ENCODE peak calls at places on chromosome 2, in five cellular contexts. M is HFFc6; P is adrenal gland; E is coronary artery; L is CD8-positive, alpha-beta T cell. W is an unnamed sample.

GRCh38 chr2:120134263-120134662 is 88.9 kb downstream of the TMEM185B start:
- DNase-seq in E (no peak), P (no peak), L (no peak), M (peak; percentile 92), W (peak; percentile 99)

GRCh38 chr2:224802407-224802806 is 86.2 kb upstream of the CCDC195 start:
- DNase-seq in P (no peak), M (peak; percentile 39), L (no peak), E (no peak), W (peak; percentile 56)

GRCh38 chr2:69581774-69582581 is 61.6 kb downstream of the AAK1 start:
- DNase-seq in E (no peak), L (no peak), M (peak; percentile 47), P (no peak), W (peak; percentile 40)

GRCh38 chr2:200471324-200471848 is 38.5 kb downstream of the KCTD18 start:
- DNase-seq in M (no peak), E (no peak), P (no peak), L (no peak), W (no peak)

GRCh38 chr2:69138793-69139510 is 126.0 kb downstream of the ANTXR1 start:
- DNase-seq in E (no peak), P (peak; percentile 67), M (peak; percentile 72), L (no peak), W (peak; percentile 82)

GRCh38 chr2:80326214-80326613 is 21.7 kb upstream of the LRRTM1 start:
- DNase-seq in P (no peak), M (peak; percentile 8), L (no peak), E (no peak), W (no peak)

GRCh38 chr2:186848873-186849578 is at the start of gene ZSWIM2:
- DNase-seq in M (peak; percentile 77), E (peak; percentile 75), L (no peak), P (peak; percentile 62), W (peak; percentile 85)

GRCh38 chr2:110804915-110805314 is 72.5 kb downstream of the ACOXL start:
- DNase-seq in P (no peak), E (no peak), M (no peak), L (no peak), W (no peak)

GRCh38 chr2:128626758-128627515 is 308.3 kb upstream of the HS6ST1 start:
- DNase-seq in P (no peak), E (no peak), L (no peak), M (no peak), W (no peak)

GRCh38 chr2:232038251-232038897 is 76.9 kb downstream of the DIS3L2 start:
- DNase-seq in E (no peak), M (no peak), P (no peak), L (no peak), W (no peak)

GRCh38 chr2:126793885-126794613 is 104.6 kb upstream of the TEX51 start:
- DNase-seq in P (no peak), E (peak; percentile 54), L (no peak), M (no peak), W (no peak)

GRCh38 chr2:211347328-211347727 is 790.9 kb downstream of the CPS1 start:
- DNase-seq in E (no peak), L (no peak), M (no peak), P (no peak), W (no peak)

GRCh38 chr2:61670591-61671503 is 132.7 kb upstream of the XPO1 start:
- DNase-seq in E (no peak), P (peak; percentile 61), M (peak; percentile 47), L (no peak), W (peak; percentile 39)

GRCh38 chr2:162007447-162008040 is 66.5 kb downstream of the DPP4 start:
- DNase-seq in P (no peak), E (no peak), L (no peak), M (no peak), W (no peak)

GRCh38 chr2:25524507-25524906 is 148.9 kb downstream of the DTNB start:
- DNase-seq in M (no peak), L (no peak), P (no peak), E (no peak), W (no peak)

GRCh38 chr2:28325567-28326468 is 66.8 kb upstream of the FOSL2 start:
- DNase-seq in M (no peak), P (no peak), L (no peak), E (peak; percentile 54), W (no peak)

GRCh38 chr2:216188956-216189355 is 79.8 kb downstream of the XRCC5 start:
- DNase-seq in E (no peak), L (no peak), P (no peak), M (peak; percentile 54), W (no peak)

GRCh38 chr2:86337235-86338099 is at the start of gene REEP1:
- DNase-seq in E (no peak), L (no peak), P (peak; percentile 23), M (no peak), W (no peak)

GRCh38 chr2:48137829-48138228 is 231.5 kb upstream of the FBXO11 start:
- DNase-seq in E (no peak), P (no peak), M (no peak), L (no peak), W (no peak)

GRCh38 chr2:209473930-209474419 is 50.1 kb downstream of the MAP2 start:
- DNase-seq in M (peak; percentile 87), P (no peak), E (no peak), L (no peak), W (peak; percentile 87)

GRCh38 chr2:235917506-235917905 is 250.7 kb downstream of the GBX2 start:
- DNase-seq in M (no peak), P (no peak), E (no peak), L (no peak), W (no peak)

GRCh38 chr2:84487298-84487996 is 28.4 kb upstream of the SUCLG1 start:
- DNase-seq in M (no peak), L (no peak), P (no peak), E (no peak), W (peak; percentile 56)

GRCh38 chr2:161415041-161415440 is 1.1 kb upstream of the TBR1 start:
- DNase-seq in P (no peak), M (no peak), E (no peak), L (no peak), W (no peak)

GRCh38 chr2:25566694-25567093 is 106.7 kb downstream of the DTNB start:
- DNase-seq in P (no peak), M (no peak), L (no peak), E (no peak), W (peak; percentile 24)

GRCh38 chr2:37324536-37324785 is 172 bp downstream of the PRKD3 start:
- DNase-seq in M (peak; percentile 53), L (no peak), P (no peak), E (no peak), W (peak; percentile 60)

GRCh38 chr2:16019617-16020351 is 79.4 kb downstream of the MYCN start:
- DNase-seq in E (no peak), M (no peak), L (no peak), P (no peak), W (no peak)

DNA sequence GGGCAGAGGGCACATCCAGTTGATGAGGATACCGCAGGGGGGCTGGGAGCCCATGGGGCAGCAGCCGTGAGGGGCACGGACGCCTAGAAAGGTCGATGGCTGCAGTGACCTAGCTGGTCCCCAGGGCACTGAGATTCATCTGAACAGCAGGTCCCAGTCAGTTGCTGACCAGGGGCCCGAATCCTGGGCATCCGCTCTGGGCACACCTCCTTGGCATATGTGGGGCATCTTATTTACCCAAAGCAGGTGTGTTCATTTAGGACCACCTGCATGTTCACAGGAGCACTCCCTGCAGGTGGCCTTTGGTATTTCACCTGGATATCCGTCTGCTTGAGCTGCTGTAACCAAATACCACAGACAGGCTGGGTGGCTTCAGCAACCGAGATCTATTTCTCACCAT is 72.0 kb upstream of the ODC1 start:
- DNase-seq in E (no peak), P (no peak), L (no peak), M (no peak), W (no peak)
- TF ChIP-seq CTCF in E (no peak), P (no peak), L (no peak), M (peak; percentile 57), W (no peak)

GRCh38 chr2:70930371-70931329 is 5.0 kb upstream of the ATP6V1B1 start:
- DNase-seq in M (no peak), L (no peak), P (peak; percentile 4), E (peak; percentile 22), W (no peak)

GRCh38 chr2:70934981-70935380 is 719 bp upstream of the ATP6V1B1 start:
- DNase-seq in E (no peak), P (peak; percentile 4), M (no peak), L (no peak), W (no peak)

GRCh38 chr2:70928366-70928765 is 7.3 kb upstream of the ATP6V1B1 start:
- DNase-seq in P (peak; percentile 6), M (no peak), L (no peak), E (peak; percentile 33), W (no peak)

GRCh38 chr2:70932631-70933230 is 3.0 kb upstream of the ATP6V1B1 start:
- DNase-seq in M (no peak), L (no peak), E (no peak), P (peak; percentile 10), W (no peak)

GRCh38 chr2:70931376-70932000 is 4.2 kb upstream of the ATP6V1B1 start:
- DNase-seq in M (no peak), P (peak; percentile 7), E (no peak), L (no peak), W (no peak)
- TF ChIP-seq CTCF in M (no peak), P (no peak), E (no peak), L (no peak), W (no peak)

GRCh38 chr2:188511346-188511745 is 219.7 kb downstream of the GULP1 start:
- DNase-seq in P (no peak), M (no peak), L (no peak), E (no peak), W (no peak)

GRCh38 chr2:188515918-188516317 is 224.2 kb downstream of the GULP1 start:
- DNase-seq in M (no peak), L (no peak), P (no peak), E (no peak), W (no peak)

GRCh38 chr2:188506843-188507242 is 215.2 kb downstream of the GULP1 start:
- DNase-seq in E (no peak), L (no peak), P (no peak), M (no peak), W (no peak)

GRCh38 chr2:188517549-188518255 is 226.0 kb downstream of the GULP1 start:
- DNase-seq in L (no peak), E (no peak), P (no peak), M (peak; percentile 13), W (no peak)

DNA sequence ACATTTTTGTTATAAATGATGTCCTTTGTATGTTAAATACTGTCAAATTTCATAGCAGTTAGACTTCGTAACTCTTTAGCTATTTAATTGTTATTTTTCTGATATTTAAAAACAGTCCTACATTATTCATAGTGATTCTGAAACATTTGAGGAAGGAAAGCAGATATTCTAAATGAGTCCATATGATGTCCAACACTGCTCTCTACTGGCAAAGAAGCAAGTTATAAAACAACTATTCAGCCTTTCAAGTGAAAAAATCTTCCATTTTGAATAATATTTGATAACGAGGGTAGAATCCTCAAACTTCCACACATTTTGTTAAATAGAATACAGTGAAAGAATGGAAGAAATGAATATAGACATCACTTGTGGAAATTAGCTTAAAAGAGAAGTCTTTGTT is 220.8 kb downstream of the GULP1 start:
- DNase-seq in M (peak; percentile 65), E (no peak), P (no peak), L (no peak), W (no peak)
- TF ChIP-seq CTCF in M (peak; percentile 84), E (no peak), P (peak; percentile 52), L (no peak), W (peak; percentile 34)

DNA sequence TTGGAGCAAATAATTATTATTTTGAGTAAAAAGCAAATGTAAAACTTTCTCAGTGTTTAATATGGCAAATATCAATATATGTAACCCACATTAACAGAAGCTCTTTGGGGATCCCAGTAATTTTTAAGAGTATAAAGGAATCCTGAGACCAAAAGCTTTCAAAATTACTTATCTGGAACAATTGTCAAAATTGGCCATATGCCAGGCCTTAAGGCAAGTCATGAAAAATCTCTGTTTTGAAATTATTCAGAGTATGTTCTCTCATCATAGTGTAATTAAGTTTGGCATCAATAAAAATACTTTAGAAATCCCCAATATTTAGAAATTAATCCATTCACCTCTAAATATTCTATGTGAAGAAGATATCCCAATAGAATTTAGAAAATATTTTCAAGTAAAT is 225.3 kb upstream of the ARL4C start:
- DNase-seq in E (no peak), P (no peak), M (no peak), L (no peak), W (no peak)
- TF ChIP-seq CTCF in E (no peak), P (no peak), M (no peak), L (no peak), W (no peak)

W was measured in brain microvascular endothelial cell.